ENCODE peak calls at places on chromosomes 6 and 20, in nine cellular contexts. W, J, X, R, I, A, B, Q and H are unnamed samples.

GRCh38 chr20:48275737-48276342 is 490.6 kb upstream of the SULF2 start:
- DNase-seq in X (no peak), Q (no peak), R (no peak), I (no peak), B (no peak), W (no peak), A (no peak), J (no peak), H (no peak)

GRCh38 chr6:67064323-67064722 is 1357.3 kb upstream of the EYS start:
- DNase-seq in B (no peak), A (no peak), Q (no peak), J (no peak), X (no peak), W (no peak), I (no peak), R (no peak), H (no peak)

GRCh38 chr6:108811490-108811889 is 36.7 kb upstream of the ARMC2 start:
- DNase-seq in X (no peak), I (no peak), A (no peak), W (no peak), Q (no peak), B (no peak), J (no peak), R (no peak), H (no peak)

GRCh38 chr6:7085911-7086310 is 21.9 kb upstream of the RREB1 start:
- DNase-seq in B (peak), R (peak), I (no peak), J (peak), A (no peak), W (peak), X (peak), Q (no peak), H (no peak)

GRCh38 chr6:4401408-4402367 is 266.3 kb upstream of the ECI2 start:
- DNase-seq in W (peak), A (peak), R (no peak), B (peak), X (no peak), J (no peak), I (peak), Q (no peak), H (no peak)

GRCh38 chr20:208937-209566 is 18.0 kb upstream of the DEFB129 start:
- DNase-seq in Q (no peak), W (peak), X (no peak), R (no peak), I (peak), A (peak), B (no peak), J (peak), H (no peak)

GRCh38 chr6:20455175-20456075 is 53.7 kb downstream of the E2F3 start:
- DNase-seq in I (no peak), B (no peak), W (peak), R (no peak), J (no peak), Q (no peak), X (no peak), A (no peak), H (no peak)

GRCh38 chr20:7171911-7172310 is 404.4 kb downstream of the BMP2 start:
- DNase-seq in I (peak), B (no peak), Q (no peak), A (no peak), J (peak), W (peak), X (no peak), R (no peak), H (no peak)

GRCh38 chr6:157017861-157018260 is 240.7 kb downstream of the ARID1B start:
- DNase-seq in W (no peak), J (peak), I (no peak), X (no peak), A (no peak), R (no peak), Q (no peak), B (peak), H (no peak)

GRCh38 chr6:105424177-105424783 is 21.4 kb upstream of the PREP start:
- DNase-seq in R (peak), I (peak), J (peak), A (peak), Q (peak), X (no peak), B (peak), W (peak), H (no peak)

GRCh38 chr6:137006056-137006455 is 38.7 kb downstream of the IL20RA start:
- DNase-seq in B (no peak), A (no peak), R (no peak), J (no peak), X (no peak), I (no peak), W (no peak), Q (no peak), H (no peak)

GRCh38 chr6:111377558-111378120 is 105.4 kb downstream of the REV3L start:
- DNase-seq in I (no peak), X (no peak), B (no peak), J (peak), Q (no peak), W (no peak), R (no peak), A (no peak), H (no peak)

GRCh38 chr6:5030596-5031136 is 26.8 kb upstream of the RPP40 start:
- DNase-seq in A (peak), Q (peak), J (peak), X (peak), W (peak), B (peak), I (peak), R (peak), H (no peak)

GRCh38 chr6:14799928-14800327 is 445.9 kb upstream of the JARID2 start:
- DNase-seq in I (peak), B (peak), A (peak), J (peak), R (peak), W (peak), X (peak), Q (no peak), H (no peak)

GRCh38 chr6:40955181-40955550 is 83.9 kb downstream of the UNC5CL start:
- DNase-seq in R (no peak), Q (no peak), W (no peak), I (no peak), A (no peak), B (no peak), X (no peak), J (no peak), H (no peak)

GRCh38 chr6:117840541-117840983 is 66.5 kb upstream of the SLC35F1 start:
- DNase-seq in I (peak), Q (no peak), B (no peak), J (peak), W (peak), X (no peak), A (peak), R (no peak), H (no peak)

GRCh38 chr20:20407891-20408805 is 40.2 kb downstream of the INSM1 start:
- DNase-seq in Q (no peak), J (peak), X (no peak), R (no peak), I (no peak), W (peak), A (peak), B (no peak), H (no peak)

GRCh38 chr6:132247381-132248159 is 153.7 kb downstream of the MOXD1 start:
- DNase-seq in J (no peak), I (no peak), W (peak), A (no peak), X (no peak), Q (no peak), B (no peak), R (no peak), H (no peak)

GRCh38 chr6:24927234-24927955 is 8.4 kb downstream of the RIPOR2 start:
- DNase-seq in B (no peak), X (no peak), Q (no peak), I (no peak), J (no peak), A (no peak), W (no peak), R (no peak), H (no peak)

GRCh38 chr6:44264154-44265002 is 973 bp downstream of the NFKBIE start:
- DNase-seq in W (no peak), A (no peak), R (no peak), B (no peak), Q (no peak), J (no peak), X (peak), I (no peak), H (no peak)

GRCh38 chr6:5866547-5867051 is 140.1 kb downstream of the NRN1 start:
- DNase-seq in X (no peak), Q (no peak), A (no peak), I (peak), R (no peak), J (peak), B (no peak), W (peak), H (no peak)

GRCh38 chr6:18473765-18474164 is 86.6 kb downstream of the RNF144B start:
- DNase-seq in A (no peak), B (no peak), I (no peak), X (no peak), Q (no peak), W (no peak), R (no peak), J (no peak), H (no peak)

GRCh38 chr6:79813854-79814477 is 133.4 kb downstream of the ELOVL4 start:
- DNase-seq in Q (peak), X (peak), A (peak), I (peak), W (peak), R (peak), B (peak), J (peak), H (peak)

GRCh38 chr6:52881996-52882841 is 27.3 kb downstream of the GSTA3 start:
- DNase-seq in R (peak), W (peak), X (peak), A (peak), I (peak), J (peak), Q (peak), B (peak), H (peak)

GRCh38 chr6:33620158-33620583 is 951 bp upstream of the ITPR3 start:
- DNase-seq in W (no peak), X (peak), R (no peak), B (no peak), Q (no peak), A (no peak), I (no peak), J (no peak), H (no peak)

DNA sequence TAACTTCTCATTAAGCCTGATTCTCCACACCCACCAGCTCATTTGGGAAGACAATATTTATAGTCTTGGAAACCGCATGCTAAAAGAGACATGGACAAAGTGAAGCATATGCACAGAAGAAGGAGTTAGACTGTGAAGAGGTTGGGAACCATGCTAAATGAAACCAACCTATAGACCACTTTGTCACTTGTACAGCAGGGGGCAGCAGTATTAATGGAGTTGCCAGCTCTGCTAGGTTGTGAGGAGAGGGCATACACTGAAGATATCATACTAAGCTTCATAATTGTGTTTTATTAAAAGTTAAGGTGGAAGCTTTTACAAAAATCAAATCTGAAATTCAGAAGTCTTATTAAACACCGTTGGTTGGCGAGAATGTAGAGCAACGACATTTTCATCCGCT is 38.3 kb upstream of the HMGCLL1 start:
- DNase-seq in B (no peak), R (no peak), X (no peak), Q (no peak), J (peak), A (no peak), W (peak), I (peak), H (no peak)
- TF ChIP-seq CTCF in B (no peak), R (no peak), X (peak), Q (no peak), J (peak), A (peak), W (peak), I (peak), H (peak)

GRCh38 chr6:130760006-130760405 is 67.2 kb upstream of the SMLR1 start:
- DNase-seq in J (peak), W (peak), Q (no peak), X (no peak), R (no peak), B (no peak), I (peak), A (no peak), H (no peak)
- TF ChIP-seq CTCF in J (peak), W (peak), Q (no peak), X (peak), R (no peak), B (no peak), I (peak), A (peak), H (peak)

GRCh38 chr20:58361549-58361948 is 27.5 kb upstream of the VAPB start:
- DNase-seq in X (no peak), Q (no peak), W (peak), I (peak), J (peak), R (no peak), B (no peak), A (no peak), H (no peak)

GRCh38 chr20:58362970-58363369 is 26.1 kb upstream of the VAPB start:
- DNase-seq in Q (no peak), R (no peak), J (no peak), I (no peak), X (no peak), A (no peak), B (no peak), W (no peak), H (no peak)

GRCh38 chr20:58362117-58362516 is 26.9 kb upstream of the VAPB start:
- DNase-seq in A (no peak), Q (no peak), X (no peak), I (no peak), W (no peak), R (no peak), J (no peak), B (no peak), H (no peak)

GRCh38 chr20:58359441-58359840 is 29.6 kb upstream of the VAPB start:
- DNase-seq in B (no peak), I (no peak), Q (no peak), W (peak), A (no peak), J (peak), R (no peak), X (no peak), H (no peak)
- TF ChIP-seq CTCF in B (no peak), I (peak), Q (no peak), W (peak), A (no peak), J (peak), R (no peak), X (no peak), H (no peak)

GRCh38 chr6:73797861-73798260 is 101.9 kb downstream of the CD109 start:
- DNase-seq in W (no peak), J (no peak), R (no peak), I (no peak), Q (no peak), X (no peak), A (no peak), B (no peak), H (no peak)

GRCh38 chr6:73801652-73802268 is 105.8 kb downstream of the CD109 start:
- DNase-seq in A (no peak), X (no peak), W (peak), B (no peak), Q (no peak), R (no peak), I (no peak), J (no peak), H (no peak)

GRCh38 chr6:73800997-73801396 is 105.0 kb downstream of the CD109 start:
- DNase-seq in J (peak), I (no peak), X (no peak), A (no peak), Q (no peak), R (peak), W (no peak), B (no peak), H (no peak)

GRCh38 chr6:73796881-73797280 is 100.9 kb downstream of the CD109 start:
- DNase-seq in A (no peak), X (no peak), W (no peak), B (no peak), R (no peak), I (no peak), Q (no peak), J (no peak), H (no peak)

DNA sequence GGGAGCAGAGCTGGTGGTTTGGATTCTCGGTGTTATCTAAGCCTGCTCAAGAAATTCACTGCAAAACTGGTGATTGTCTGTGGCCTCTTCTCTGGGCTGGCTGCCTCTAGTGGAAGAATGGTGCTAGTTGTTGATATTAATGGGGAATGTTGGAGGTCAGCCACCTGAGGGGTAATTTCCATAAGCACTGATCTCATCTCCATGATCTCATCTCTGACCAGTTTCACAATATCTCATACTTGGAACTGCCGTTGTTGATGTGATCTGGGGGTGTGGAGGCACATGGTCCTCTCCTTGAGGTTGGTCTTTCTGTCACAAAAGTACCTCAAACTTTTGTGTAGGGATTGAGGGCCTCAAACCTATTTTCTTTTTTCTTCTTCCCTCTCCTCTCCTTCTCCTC is 102.6 kb downstream of the CD109 start:
- DNase-seq in X (no peak), J (peak), A (peak), B (peak), W (peak), Q (peak), I (peak), R (peak), H (no peak)
- TF ChIP-seq CTCF in X (no peak), J (peak), A (no peak), B (no peak), W (peak), Q (peak), I (peak), R (no peak), H (peak)

DNA sequence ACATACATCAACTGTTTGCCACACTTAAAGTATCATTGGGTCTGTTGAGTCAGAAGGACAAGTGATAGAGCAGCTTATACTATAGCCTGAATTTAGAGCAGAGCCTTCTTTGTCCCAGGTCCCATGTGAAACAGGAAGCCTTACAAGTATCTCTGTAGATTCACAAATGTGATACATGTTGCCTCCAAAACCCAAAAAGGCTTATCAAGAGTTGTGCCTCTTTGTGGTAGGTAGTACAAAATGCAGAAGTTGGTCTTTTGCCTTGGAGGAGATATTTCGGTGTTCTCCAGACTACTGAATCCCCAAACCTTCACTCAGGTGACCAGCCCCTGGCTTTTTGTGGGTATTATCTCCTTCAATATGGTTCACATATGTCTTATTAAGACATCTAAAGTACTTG is 172.8 kb upstream of the PROKR2 start:
- DNase-seq in J (no peak), A (no peak), I (no peak), W (no peak), B (no peak), Q (no peak), X (no peak), R (no peak), H (no peak)
- TF ChIP-seq CTCF in J (no peak), A (no peak), I (no peak), W (no peak), B (no peak), Q (no peak), X (no peak), R (no peak), H (no peak)

GRCh38 chr20:47154089-47154488 is 202.4 kb downstream of the ZMYND8 start:
- DNase-seq in Q (no peak), I (no peak), B (no peak), A (no peak), R (no peak), J (no peak), X (no peak), W (no peak), H (no peak)

GRCh38 chr20:47152078-47152477 is 204.4 kb downstream of the ZMYND8 start:
- DNase-seq in Q (no peak), B (no peak), R (no peak), W (no peak), I (no peak), J (no peak), X (no peak), A (no peak), H (no peak)

GRCh38 chr20:47149939-47150338 is 206.6 kb downstream of the ZMYND8 start:
- DNase-seq in J (no peak), Q (no peak), A (no peak), B (no peak), I (no peak), W (no peak), X (no peak), R (no peak), H (no peak)

GRCh38 chr20:47148059-47148458 is 208.4 kb downstream of the ZMYND8 start:
- DNase-seq in A (no peak), W (no peak), J (no peak), B (no peak), Q (no peak), I (no peak), X (no peak), R (no peak), H (no peak)

GRCh38 chr20:47150403-47151152 is 205.9 kb downstream of the ZMYND8 start:
- DNase-seq in B (peak), Q (peak), W (peak), J (peak), A (peak), X (peak), R (peak), I (peak), H (no peak)
- TF ChIP-seq CTCF in B (peak), Q (peak), W (peak), J (peak), A (peak), X (peak), R (peak), I (peak), H (peak)